ENCODE peak calls at places on chromosomes 7 and 10, in nine cellular contexts. Z, A, U, L, S, B, G, K and R are unnamed samples.

GRCh38 chr7:66283003-66283920 is 78.1 kb downstream of the TPST1 start:
- DNase-seq in S (no peak), U (no peak), G (no peak), K (peak), Z (peak), A (no peak), B (no peak), L (no peak), R (no peak)

GRCh38 chr7:158863611-158864506 is 7.5 kb downstream of the DYNC2I1 start:
- DNase-seq in S (peak), B (peak), Z (peak), G (peak), U (peak), K (peak), L (peak), A (peak), R (peak)

GRCh38 chr7:147197006-147197405 is 1080.4 kb downstream of the CNTNAP2 start:
- DNase-seq in Z (no peak), S (no peak), B (no peak), L (no peak), A (no peak), K (no peak), G (no peak), U (no peak), R (no peak)

GRCh38 chr7:26813426-26813825 is 51.0 kb downstream of the SKAP2 start:
- DNase-seq in L (no peak), Z (peak), A (no peak), S (no peak), K (peak), B (no peak), U (no peak), G (no peak), R (no peak)

GRCh38 chr10:119190353-119190752 is 11.7 kb upstream of the PRDX3 start:
- DNase-seq in U (no peak), B (no peak), Z (peak), A (no peak), G (peak), K (peak), L (no peak), S (no peak), R (no peak)

GRCh38 chr7:149458235-149458634 is 2.6 kb downstream of the ZNF777 start:
- DNase-seq in S (no peak), L (no peak), A (no peak), U (no peak), B (no peak), G (no peak), Z (no peak), K (no peak), R (no peak)

GRCh38 chr7:17186745-17187144 is 111.7 kb upstream of the AHR start:
- DNase-seq in L (no peak), Z (no peak), K (no peak), S (no peak), B (no peak), G (no peak), U (no peak), A (no peak), R (no peak)

GRCh38 chr7:26664735-26665420 is 199.5 kb downstream of the SKAP2 start:
- DNase-seq in A (peak), L (no peak), K (peak), B (no peak), U (no peak), S (no peak), Z (peak), G (peak), R (peak)

GRCh38 chr10:113216068-113216467 is 266.0 kb downstream of the TCF7L2 start:
- DNase-seq in U (no peak), G (no peak), K (no peak), Z (peak), B (no peak), S (no peak), A (no peak), L (peak), R (no peak)

GRCh38 chr7:121084256-121084655 is 95.7 kb downstream of the CPED1 start:
- DNase-seq in A (no peak), K (no peak), L (no peak), U (no peak), G (no peak), B (no peak), Z (no peak), S (no peak), R (no peak)

GRCh38 chr10:63668081-63668480 is 146.9 kb downstream of the REEP3 start:
- DNase-seq in A (no peak), B (no peak), Z (peak), L (no peak), K (peak), S (no peak), G (no peak), U (no peak), R (no peak)

GRCh38 chr10:120221873-120222485 is 235.0 kb upstream of the PLPP4 start:
- DNase-seq in Z (peak), K (peak), S (no peak), B (no peak), G (peak), L (peak), U (no peak), A (peak), R (no peak)

GRCh38 chr10:101732096-101732495 is 37.1 kb upstream of the FBXW4 start:
- DNase-seq in K (no peak), A (no peak), U (no peak), Z (no peak), S (no peak), B (no peak), G (no peak), L (no peak), R (no peak)

GRCh38 chr7:34655384-34655783 is 2.6 kb upstream of the NPSR1 start:
- DNase-seq in Z (no peak), K (no peak), A (no peak), L (no peak), B (no peak), U (no peak), S (no peak), G (no peak), R (no peak)

GRCh38 chr7:155713382-155713781 is 68.9 kb downstream of the RBM33 start:
- DNase-seq in K (no peak), A (no peak), B (no peak), S (peak), G (peak), U (peak), L (peak), Z (no peak), R (no peak)

GRCh38 chr10:47332946-47333345 is 10.7 kb downstream of the GDF2 start:
- DNase-seq in Z (no peak), S (no peak), U (no peak), G (no peak), K (no peak), A (no peak), L (no peak), B (no peak), R (no peak)

GRCh38 chr10:131961777-131962450 is 19.8 kb downstream of the BNIP3 start:
- DNase-seq in B (no peak), A (no peak), G (peak), Z (no peak), S (peak), K (no peak), L (no peak), U (no peak), R (no peak)
- H3K4me3 ChIP-seq in B (no peak), A (no peak), G (no peak), Z (no peak), S (no peak), K (no peak), L (no peak), U (peak), R (no peak)

GRCh38 chr7:105638942-105639495 is 57.7 kb upstream of the EFCAB10 start:
- DNase-seq in B (no peak), Z (no peak), S (no peak), U (no peak), G (no peak), L (peak), A (no peak), K (no peak), R (no peak)
- H3K4me3 ChIP-seq in B (no peak), Z (no peak), S (no peak), U (no peak), G (no peak), L (peak), A (no peak), K (no peak), R (no peak)

GRCh38 chr10:86363184-86363832 is 3.3 kb downstream of the GRID1 start:
- DNase-seq in L (peak), B (no peak), K (no peak), S (peak), U (peak), G (peak), A (no peak), Z (no peak), R (no peak)

GRCh38 chr10:86363833-86364511 is 2.6 kb downstream of the GRID1 start:
- DNase-seq in A (no peak), S (peak), U (no peak), G (peak), K (no peak), Z (no peak), L (no peak), B (no peak), R (no peak)

GRCh38 chr10:86365346-86366032 is 1.1 kb downstream of the GRID1 start:
- DNase-seq in B (no peak), U (no peak), S (peak), Z (no peak), G (peak), K (no peak), A (no peak), L (peak), R (no peak)

GRCh38 chr10:86366033-86366901 is at the start of gene GRID1:
- DNase-seq in L (peak), A (no peak), G (peak), K (peak), Z (no peak), S (peak), U (peak), B (no peak), R (no peak)

GRCh38 chr10:86364551-86365345 is 1.8 kb downstream of the GRID1 start:
- DNase-seq in L (peak), G (peak), S (peak), U (no peak), K (no peak), Z (no peak), B (no peak), A (no peak), R (no peak)
- H3K4me3 ChIP-seq in L (peak), G (no peak), S (peak), U (peak), K (no peak), Z (no peak), B (no peak), A (no peak), R (no peak)

DNA sequence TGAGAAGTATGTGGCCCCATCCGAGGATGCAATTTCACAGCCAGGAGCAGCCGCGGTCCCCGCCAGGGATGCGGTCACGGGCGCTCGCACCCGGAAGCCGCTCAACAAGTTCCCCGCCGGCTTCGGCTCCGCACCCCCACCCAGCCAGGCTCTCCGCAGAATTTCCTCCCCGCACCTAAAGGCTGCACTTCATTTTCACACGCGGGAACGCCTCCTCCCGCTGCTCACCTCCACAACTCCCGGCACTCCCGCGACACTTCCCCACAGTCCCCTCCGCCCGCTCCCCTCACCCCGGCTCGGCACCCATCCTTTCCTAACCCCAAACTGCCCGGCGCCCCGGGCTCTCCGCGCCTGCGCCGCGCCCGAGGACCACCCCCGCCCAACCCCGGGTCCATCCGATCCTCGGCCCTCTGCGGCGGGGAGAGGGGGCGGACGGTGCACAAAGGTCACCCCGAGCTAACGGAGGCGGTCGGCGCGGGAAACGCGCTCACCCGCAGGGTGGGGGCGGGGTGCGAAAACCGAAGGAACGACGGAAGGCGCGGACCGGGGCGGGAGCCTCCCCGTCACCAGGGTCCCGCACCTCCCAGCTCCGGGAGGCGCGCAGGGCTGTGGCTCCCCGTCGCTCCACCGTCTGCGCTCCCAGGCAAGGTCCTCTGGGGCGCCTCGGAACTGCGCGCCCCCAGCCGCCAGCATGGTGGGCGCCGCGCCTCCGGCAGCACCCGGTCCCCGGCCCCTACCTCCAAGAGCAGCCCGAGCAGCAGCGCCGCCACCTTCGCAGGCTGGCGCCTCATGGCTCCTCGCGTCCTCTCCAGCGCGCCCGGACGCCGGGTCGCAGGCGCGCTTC is 546 bp downstream of the VOPP1 start:
- DNase-seq in Z (peak), K (peak), S (peak), L (peak), U (peak), A (peak), G (peak), B (peak), R (peak)
- H3K4me3 ChIP-seq in Z (peak), K (peak), S (peak), L (peak), U (peak), A (peak), G (peak), B (peak), R (peak)

DNA sequence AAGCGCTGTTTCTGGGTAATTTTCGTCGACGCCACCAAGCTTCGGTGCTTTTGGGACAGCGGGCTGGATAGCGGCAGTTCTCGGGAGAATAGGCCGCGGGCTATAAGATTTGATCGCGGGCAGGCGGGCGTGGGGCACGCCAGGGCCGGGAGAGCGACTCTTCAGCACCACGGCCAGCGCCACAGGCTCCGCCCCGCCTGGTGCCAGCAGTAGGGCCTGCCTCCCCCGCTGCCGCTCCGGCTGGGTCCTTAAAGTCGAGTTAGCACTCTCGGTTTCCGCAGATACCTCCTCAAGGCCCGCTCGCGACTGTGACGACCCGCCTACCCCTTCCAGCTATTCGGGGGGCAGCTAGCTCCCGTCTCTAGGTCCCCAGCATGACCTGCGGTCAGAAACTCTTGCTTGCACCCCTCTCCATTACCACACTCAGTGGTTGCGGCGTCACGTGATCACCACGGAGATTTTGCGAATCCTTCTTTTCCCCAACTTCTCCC is 9.4 kb downstream of the NXPH1 start:
- DNase-seq in Z (peak), K (peak), B (peak), U (peak), G (peak), L (peak), A (peak), S (peak), R (peak)
- H3K4me3 ChIP-seq in Z (no peak), K (no peak), B (peak), U (no peak), G (no peak), L (peak), A (no peak), S (no peak), R (no peak)

GRCh38 chr7:2640858-2641257 is 9.1 kb downstream of the TTYH3 start:
- DNase-seq in Z (no peak), K (no peak), A (no peak), U (no peak), S (no peak), G (no peak), B (no peak), L (no peak), R (no peak)
- H3K4me3 ChIP-seq in Z (no peak), K (no peak), A (no peak), U (peak), S (no peak), G (no peak), B (peak), L (no peak), R (no peak)

GRCh38 chr10:4243169-4243568 is 458.2 kb upstream of the KLF6 start:
- DNase-seq in L (no peak), K (no peak), S (no peak), B (no peak), G (no peak), Z (no peak), U (no peak), A (no peak), R (no peak)
- H3K4me3 ChIP-seq in L (no peak), K (no peak), S (peak), B (peak), G (no peak), Z (no peak), U (peak), A (no peak), R (no peak)

DNA sequence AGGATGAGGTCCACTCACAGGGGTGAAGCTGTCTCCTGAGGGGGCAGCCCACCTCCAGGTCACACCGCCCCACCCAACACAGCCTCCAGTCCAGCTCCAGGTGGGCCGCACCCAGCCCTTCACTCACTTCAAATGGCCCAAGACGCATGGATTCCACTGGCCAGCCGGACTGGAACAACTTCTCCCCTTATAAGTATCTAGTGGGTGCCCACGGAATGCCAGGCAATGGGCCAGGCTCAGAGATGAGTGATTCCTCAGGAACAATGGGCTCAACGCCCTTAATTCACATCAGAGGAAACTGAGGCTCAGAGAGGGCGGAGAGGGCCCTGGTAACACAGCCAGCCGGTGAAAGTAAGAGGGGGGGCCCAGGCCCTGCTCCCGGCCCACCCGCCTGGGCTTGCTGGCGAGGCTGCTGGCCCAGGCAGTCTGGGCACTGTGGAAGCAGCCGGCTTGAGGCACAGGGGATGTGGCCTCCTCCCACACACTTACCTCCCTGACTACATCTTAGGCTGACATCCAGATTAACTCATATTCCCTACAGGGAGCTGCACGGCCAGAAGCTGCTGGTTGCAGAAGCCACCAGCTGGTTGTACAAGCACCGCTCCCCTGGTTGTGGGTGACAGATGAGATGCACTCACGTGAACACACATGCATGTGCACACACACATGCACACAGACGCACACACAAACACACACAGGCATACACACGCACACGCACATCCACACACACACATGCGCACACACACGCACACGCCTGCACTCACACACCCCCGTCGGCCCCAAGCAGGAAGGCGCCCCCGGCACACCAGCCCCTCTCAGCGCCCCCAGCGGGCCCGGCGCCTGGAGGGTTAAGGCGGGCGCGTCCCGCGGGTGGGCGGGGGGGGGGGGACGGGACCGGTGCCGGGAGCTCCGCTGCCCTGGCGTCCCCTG is 1.0 kb upstream of the FAM20C start:
- DNase-seq in S (no peak), K (peak), L (peak), Z (peak), G (peak), B (peak), U (no peak), A (no peak), R (no peak)
- H3K4me3 ChIP-seq in S (peak), K (peak), L (peak), Z (peak), G (peak), B (peak), U (peak), A (no peak), R (no peak)

DNA sequence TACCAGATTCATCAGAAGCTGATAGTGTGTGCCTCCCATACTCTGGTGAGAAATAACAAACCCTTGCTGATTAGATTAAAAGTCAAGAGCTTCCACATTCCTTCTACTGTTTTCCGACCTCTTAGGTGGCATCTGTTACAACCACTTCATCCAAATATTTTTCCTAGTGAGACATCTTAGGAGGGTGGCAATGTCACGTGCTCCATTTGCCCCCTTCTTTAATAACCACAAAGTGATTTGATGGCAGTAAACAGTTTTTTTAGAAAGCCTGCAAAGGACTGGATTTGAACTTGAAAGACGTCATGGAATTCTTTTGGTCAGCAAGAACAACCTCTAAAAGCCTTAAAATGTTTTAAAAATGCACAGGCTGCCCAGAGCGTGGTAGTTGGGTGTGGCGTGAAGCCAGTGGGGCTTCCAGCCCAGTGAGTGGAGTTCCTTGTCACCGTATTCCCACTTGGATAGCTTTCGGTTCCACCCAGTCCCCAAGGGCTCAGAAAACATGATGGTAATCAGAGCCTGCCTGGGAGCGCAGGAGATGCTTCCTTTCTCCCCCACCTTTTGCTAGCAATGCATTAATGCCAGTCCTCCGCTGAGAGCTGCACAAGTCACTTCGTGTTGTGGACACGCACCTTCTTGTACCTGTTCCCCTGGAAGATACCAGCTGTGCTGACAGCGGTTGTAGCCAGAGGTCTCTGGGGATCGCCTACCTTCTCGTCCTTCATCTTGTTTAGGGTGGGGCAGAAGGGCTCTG is 256.4 kb downstream of the KIAA1217 start:
- DNase-seq in L (no peak), U (no peak), B (no peak), Z (peak), K (peak), S (no peak), G (peak), A (no peak), R (no peak)
- H3K4me3 ChIP-seq in L (no peak), U (peak), B (peak), Z (no peak), K (no peak), S (peak), G (no peak), A (no peak), R (no peak)